ENCODE peak calls at places on chromosomes 12 and 14, in seven cellular contexts. B is stimulated activated CD8-positive, alpha-beta memory T cell treated with anti-CD3 and anti-CD28 coated beads, Interleukin-15, amount 100 ng/mL, for 24 hours; X is GM23248; T is HT-29; S is germinal center; Q is activated CD4-positive, alpha-beta T cell treated with anti-CD3 and anti-CD28 coated beads for 48 hours; I is cardiac fibroblast. O is an unnamed sample.

GRCh38 chr14:104665663-104666522 is 23.5 kb upstream of the INF2 start:
- DNase-seq in X (no peak), B (no peak), S (peak; percentile 71), I (no peak), Q (peak; percentile 52), T (peak; percentile 92), O (peak; percentile 4)

GRCh38 chr14:101731187-101732080 is 30.1 kb upstream of the PPP2R5C start:
- DNase-seq in Q (peak; percentile 92), I (peak; percentile 74), T (peak; percentile 88), B (peak; percentile 47), X (peak; percentile 90), S (peak; percentile 34), O (peak; percentile 96)

GRCh38 chr14:79278798-79279644 is 932.3 kb downstream of the DIO2 start:
- DNase-seq in T (no peak), S (no peak), Q (peak; percentile 6), B (no peak), I (peak; percentile 84), X (peak; percentile 78), O (peak; percentile 88)

GRCh38 chr14:99879401-99880295 is 86.4 kb downstream of the EML1 start:
- DNase-seq in S (no peak), X (peak; percentile 93), Q (no peak), B (no peak), I (peak; percentile 70), T (no peak), O (peak; percentile 47)

GRCh38 chr12:25801621-25802243 is 156.8 kb upstream of the RASSF8 start:
- DNase-seq in I (no peak), Q (no peak), S (no peak), B (no peak), X (no peak), T (peak; percentile 23), O (no peak)

GRCh38 chr12:108193922-108194321 is 64.8 kb downstream of the WSCD2 start:
- DNase-seq in T (peak; percentile 39), I (peak; percentile 18), Q (peak; percentile 36), B (no peak), S (peak; percentile 57), X (peak; percentile 47), O (peak; percentile 41)

GRCh38 chr12:6171409-6172015 is 28.7 kb upstream of the CD9 start:
- DNase-seq in I (peak; percentile 74), B (no peak), X (no peak), T (no peak), Q (no peak), S (no peak), O (no peak)

GRCh38 chr14:42222924-42223471 is 616.3 kb downstream of the LRFN5 start:
- DNase-seq in I (peak; percentile 69), X (peak; percentile 88), S (no peak), T (no peak), B (no peak), Q (no peak), O (no peak)

GRCh38 chr12:56338643-56339422 is at the start of gene IL23A:
- DNase-seq in I (no peak), T (no peak), X (peak; percentile 33), B (no peak), S (peak; percentile 24), Q (peak; percentile 91), O (peak; percentile 28)

GRCh38 chr12:124457287-124458219 is 109.9 kb downstream of the NCOR2 start:
- DNase-seq in T (no peak), X (peak; percentile 79), B (no peak), I (peak; percentile 69), Q (peak; percentile 60), S (peak; percentile 66), O (no peak)